ENCODE peak calls at places on chromosomes 4 and X, in seven cellular contexts. E, Z, S, D, F, R and I are unnamed samples.

GRCh38 chr4:7156273-7157139 is 35.8 kb upstream of the SORCS2 start:
- DNase-seq in E (no peak), Z (no peak), S (peak), D (peak), F (peak), R (no peak), I (peak)

GRCh38 chr4:175066923-175067627 is 148.9 kb downstream of the ADAM29 start:
- DNase-seq in E (no peak), Z (no peak), S (no peak), D (no peak), F (no peak), R (no peak), I (no peak)

GRCh38 chrX:109954955-109955354 is 48.0 kb upstream of the TMEM164 start:
- DNase-seq in E (no peak), Z (no peak), S (peak), D (no peak), F (no peak), R (no peak), I (no peak)

GRCh38 chr4:82901129-82901718 is 689 bp downstream of the THAP9 start:
- DNase-seq in E (no peak), Z (no peak), S (peak), D (no peak), F (no peak), R (no peak), I (no peak)

GRCh38 chr4:80507507-80507906 is 172.0 kb downstream of the CFAP299 start:
- DNase-seq in E (no peak), Z (no peak), S (no peak), D (no peak), F (no peak), R (no peak), I (no peak)

GRCh38 chr4:5611656-5612187 is 96.6 kb downstream of the EVC2 start:
- DNase-seq in E (no peak), Z (no peak), S (no peak), D (no peak), F (no peak), R (no peak), I (no peak)

GRCh38 chr4:7104366-7105031 is 36.6 kb upstream of the GRPEL1 start:
- DNase-seq in E (no peak), Z (no peak), S (peak), D (no peak), F (no peak), R (no peak), I (no peak)

GRCh38 chr4:15913631-15913970 is 24.9 kb downstream of the FGFBP1 start:
- DNase-seq in E (peak), Z (no peak), S (peak), D (no peak), F (peak), R (no peak), I (no peak)

GRCh38 chr4:141416219-141416618 is 195.5 kb downstream of the ZNF330 start:
- DNase-seq in E (peak), Z (no peak), S (no peak), D (no peak), F (no peak), R (no peak), I (no peak)

GRCh38 chrX:104343408-104344129 is 88.8 kb upstream of the ESX1 start:
- DNase-seq in E (peak), Z (peak), S (no peak), D (peak), F (peak), R (no peak), I (peak)

GRCh38 chr4:121217385-121217784 is 53.3 kb upstream of the TNIP3 start:
- DNase-seq in E (no peak), Z (no peak), S (no peak), D (no peak), F (peak), R (no peak), I (no peak)

GRCh38 chr4:87679449-87680169 is 29.5 kb downstream of the DMP1 start:
- DNase-seq in E (peak), Z (peak), S (no peak), D (peak), F (peak), R (peak), I (peak)

GRCh38 chr4:74408639-74409038 is 36.3 kb upstream of the AREG start:
- DNase-seq in E (no peak), Z (no peak), S (no peak), D (no peak), F (no peak), R (no peak), I (no peak)

GRCh38 chrX:96985046-96985445 is 101.3 kb downstream of the RPA4 start:
- DNase-seq in E (no peak), Z (no peak), S (no peak), D (no peak), F (no peak), R (no peak), I (no peak)

GRCh38 chr4:11609751-11610150 is 181.1 kb upstream of the HS3ST1 start:
- DNase-seq in E (no peak), Z (no peak), S (no peak), D (no peak), F (no peak), R (no peak), I (no peak)

GRCh38 chr4:99885063-99885664 is 9.1 kb downstream of the LAMTOR3 start:
- DNase-seq in E (peak), Z (peak), S (no peak), D (no peak), F (peak), R (no peak), I (no peak)

GRCh38 chrX:37468111-37468739 is 103.2 kb upstream of the LANCL3 start:
- DNase-seq in E (no peak), Z (no peak), S (no peak), D (no peak), F (no peak), R (no peak), I (no peak)

GRCh38 chr4:54525602-54526001 is 132.2 kb upstream of the KIT start:
- DNase-seq in E (peak), Z (no peak), S (peak), D (no peak), F (peak), R (no peak), I (no peak)

GRCh38 chr4:84238247-84239090 is 260.6 kb downstream of the NKX6-1 start:
- DNase-seq in E (peak), Z (no peak), S (no peak), D (no peak), F (peak), R (no peak), I (no peak)

GRCh38 chrX:22053486-22053885 is 21.4 kb downstream of the PHEX start:
- DNase-seq in E (no peak), Z (no peak), S (no peak), D (no peak), F (no peak), R (no peak), I (no peak)

GRCh38 chr4:183738081-183738673 is 79.1 kb downstream of the TRAPPC11 start:
- DNase-seq in E (no peak), Z (no peak), S (peak), D (no peak), F (peak), R (no peak), I (no peak)

GRCh38 chr4:147739239-147739823 is 7.4 kb downstream of the ARHGAP10 start:
- DNase-seq in E (no peak), Z (no peak), S (no peak), D (no peak), F (peak), R (no peak), I (no peak)

GRCh38 chrX:130523460-130524394 is 121.9 kb downstream of the RBMX2 start:
- DNase-seq in E (peak), Z (peak), S (no peak), D (peak), F (peak), R (peak), I (no peak)

GRCh38 chr4:123415977-123416376 is 19.4 kb downstream of the SPRY1 start:
- DNase-seq in E (peak), Z (no peak), S (no peak), D (no peak), F (peak), R (no peak), I (no peak)

GRCh38 chr4:183842134-183842838 is 62.8 kb upstream of the STOX2 start:
- DNase-seq in E (no peak), Z (no peak), S (no peak), D (no peak), F (no peak), R (no peak), I (no peak)

GRCh38 chr4:161143375-161143774 is 1020.4 kb downstream of the FSTL5 start:
- DNase-seq in E (no peak), Z (no peak), S (no peak), D (no peak), F (no peak), R (no peak), I (no peak)

GRCh38 chr4:163620738-163621137 is 126.2 kb downstream of the TMA16 start:
- DNase-seq in E (no peak), Z (no peak), S (no peak), D (no peak), F (no peak), R (no peak), I (no peak)

GRCh38 chrX:11976663-11977062 is 161.6 kb upstream of the FRMPD4 start:
- DNase-seq in E (no peak), Z (no peak), S (no peak), D (no peak), F (no peak), R (no peak), I (no peak)

GRCh38 chr4:139099366-139099982 is 77.5 kb downstream of the ELF2 start:
- DNase-seq in E (peak), Z (peak), S (peak), D (peak), F (peak), R (no peak), I (peak)

GRCh38 chr4:169030575-169030982 is 20.5 kb upstream of the CBR4 start:
- DNase-seq in E (peak), Z (no peak), S (no peak), D (no peak), F (peak), R (no peak), I (no peak)

GRCh38 chr4:127698789-127699200 is 31.4 kb upstream of the SLC25A31 start:
- DNase-seq in E (peak), Z (no peak), S (peak), D (no peak), F (peak), R (no peak), I (no peak)

GRCh38 chrX:43500996-43501694 is 155.0 kb upstream of the MAOA start:
- DNase-seq in E (no peak), Z (no peak), S (no peak), D (no peak), F (no peak), R (no peak), I (no peak)
- TF ChIP-seq CTCF in E (no peak), Z (no peak), S (no peak), D (no peak), F (no peak), R (no peak), I (no peak)

GRCh38 chrX:5236749-5237148 is 991.9 kb downstream of the NLGN4X start:
- DNase-seq in E (no peak), Z (no peak), S (no peak), D (no peak), F (no peak), R (no peak), I (no peak)

GRCh38 chrX:5233830-5234229 is 994.8 kb downstream of the NLGN4X start:
- DNase-seq in E (no peak), Z (no peak), S (no peak), D (no peak), F (no peak), R (no peak), I (no peak)

GRCh38 chrX:5236096-5236495 is 992.6 kb downstream of the NLGN4X start:
- DNase-seq in E (no peak), Z (peak), S (no peak), D (peak), F (no peak), R (no peak), I (no peak)
- TF ChIP-seq CTCF in E (no peak), Z (peak), S (no peak), D (no peak), F (no peak), R (no peak), I (peak)

GRCh38 chrX:129262912-129263311 is 260.4 kb downstream of the SMARCA1 start:
- DNase-seq in E (no peak), Z (peak), S (no peak), D (no peak), F (no peak), R (no peak), I (no peak)
- TF ChIP-seq CTCF in E (no peak), Z (no peak), S (no peak), D (no peak), F (no peak), R (no peak), I (no peak)

DNA sequence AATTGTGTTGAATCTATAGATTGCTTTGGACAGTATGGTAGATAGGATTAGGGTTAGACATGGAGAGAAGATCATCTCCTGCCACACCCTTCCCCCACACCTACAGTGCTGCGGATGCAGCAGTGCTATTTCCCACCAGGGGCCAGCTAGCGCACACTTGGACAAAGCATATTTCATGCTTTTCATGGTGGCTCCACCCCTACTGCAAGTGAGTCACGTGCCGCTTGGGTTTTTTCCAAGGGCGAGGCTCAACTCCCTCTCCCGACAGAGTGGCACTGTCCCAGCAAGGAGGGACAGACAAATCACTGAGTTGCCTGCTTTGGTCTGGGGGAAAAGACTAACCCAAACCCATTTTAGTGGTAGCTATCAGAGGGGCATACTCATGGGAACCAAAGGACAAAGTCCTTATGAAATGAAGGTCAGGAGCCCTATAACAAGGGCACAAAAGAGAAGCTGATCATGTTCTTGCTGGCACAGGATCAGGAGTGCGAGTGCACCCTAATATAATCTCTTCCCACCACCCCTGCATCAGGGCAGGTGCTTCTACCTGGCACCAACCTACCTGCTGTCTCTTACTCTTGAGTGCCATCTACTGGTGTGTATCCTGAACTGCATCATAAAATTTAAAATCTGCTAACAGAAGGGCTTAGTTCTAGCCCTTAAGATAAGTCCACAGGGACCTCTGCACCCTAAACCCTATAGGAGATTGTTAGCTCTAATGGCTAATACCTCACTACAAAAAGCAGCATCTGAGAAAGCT is 55.1 kb upstream of the PGAM4 start:
- DNase-seq in E (no peak), Z (peak), S (peak), D (peak), F (peak), R (no peak), I (no peak)
- TF ChIP-seq CTCF in E (peak), Z (peak), S (peak), D (peak), F (peak), R (peak), I (peak)

GRCh38 chr4:52103314-52103713 is 52.2 kb downstream of the SPATA18 start:
- DNase-seq in E (no peak), Z (no peak), S (no peak), D (no peak), F (peak), R (no peak), I (no peak)
- TF ChIP-seq CTCF in E (peak), Z (no peak), S (peak), D (no peak), F (peak), R (no peak), I (no peak)

GRCh38 chr4:13484045-13484748 is at the start of gene RAB28:
- DNase-seq in E (peak), Z (peak), S (peak), D (peak), F (peak), R (peak), I (peak)
- TF ChIP-seq CTCF in E (no peak), Z (no peak), S (no peak), D (no peak), F (no peak), R (no peak), I (no peak)

GRCh38 chr4:2787230-2788100 is 5.4 kb upstream of the SH3BP2 start:
- DNase-seq in E (no peak), Z (no peak), S (peak), D (peak), F (no peak), R (no peak), I (no peak)
- TF ChIP-seq CTCF in E (no peak), Z (no peak), S (no peak), D (no peak), F (no peak), R (no peak), I (no peak)

DNA sequence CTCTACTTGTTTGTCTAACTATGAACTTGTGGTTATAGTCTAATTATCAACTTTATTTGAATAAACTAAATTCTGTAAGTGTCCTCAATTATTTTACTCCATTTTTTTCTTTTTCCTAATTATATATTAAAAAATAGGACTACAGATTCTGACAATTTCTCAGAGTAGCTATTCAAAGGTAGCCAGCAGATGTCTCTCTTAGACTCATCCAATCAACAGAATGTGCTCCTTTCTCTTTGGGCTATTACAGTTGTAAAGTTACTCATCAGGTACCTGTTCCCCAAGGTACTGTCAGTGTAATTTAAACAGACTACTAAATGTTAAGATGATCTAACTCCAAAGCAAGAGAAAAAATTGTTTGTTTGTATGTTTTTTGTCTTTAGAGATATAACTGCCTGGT is 248.6 kb downstream of the PCDH18 start:
- DNase-seq in E (peak), Z (no peak), S (no peak), D (no peak), F (peak), R (no peak), I (no peak)
- TF ChIP-seq CTCF in E (peak), Z (peak), S (peak), D (no peak), F (peak), R (no peak), I (no peak)